ENCODE peak calls at places on chromosomes 7 and 10, in nine cellular contexts. R, F, G, S, Z, U, O, E and N are unnamed samples.

GRCh38 chr10:84173543-84173942 is at the start of gene GPR15LG:
- DNase-seq in R (no peak), F (no peak), G (no peak), S (no peak), Z (no peak), U (peak; percentile 86), O (no peak), E (no peak), N (no peak)

GRCh38 chr7:99997545-99998137 is 17.8 kb upstream of the ZKSCAN1 start:
- DNase-seq in R (no peak), F (peak; percentile 38), G (peak; percentile 78), S (peak; percentile 46), Z (no peak), U (peak; percentile 57), O (peak; percentile 22), E (peak; percentile 19), N (peak; percentile 80)

GRCh38 chr10:78203915-78204818 is 170.5 kb downstream of the RPS24 start:
- DNase-seq in R (no peak), F (peak; percentile 73), G (no peak), S (no peak), Z (no peak), U (no peak), O (no peak), E (peak; percentile 33), N (no peak)

GRCh38 chr7:5774136-5774535 is 7.3 kb downstream of the RNF216 start:
- DNase-seq in R (no peak), F (no peak), G (peak; percentile 5), S (no peak), Z (no peak), U (no peak), O (no peak), E (no peak), N (no peak)

GRCh38 chr7:27191081-27191715 is 6.2 kb upstream of the HOXA11 start:
- DNase-seq in R (no peak), F (no peak), G (no peak), S (no peak), Z (no peak), U (peak; percentile 47), O (no peak), E (no peak), N (peak; percentile 11)

GRCh38 chr10:93541402-93542357 is 24.8 kb upstream of the FFAR4 start:
- DNase-seq in R (no peak), F (peak; percentile 62), G (peak; percentile 67), S (peak; percentile 51), Z (no peak), U (peak; percentile 75), O (peak; percentile 53), E (peak; percentile 45), N (no peak)

GRCh38 chr10:48927198-48927597 is 12.4 kb downstream of the LRRC18 start:
- DNase-seq in R (no peak), F (no peak), G (no peak), S (no peak), Z (no peak), U (no peak), O (no peak), E (no peak), N (no peak)

GRCh38 chr10:48291190-48291589 is 15.3 kb upstream of the MAPK8 start:
- DNase-seq in R (no peak), F (no peak), G (no peak), S (no peak), Z (no peak), U (no peak), O (no peak), E (peak; percentile 25), N (no peak)

GRCh38 chr7:42017356-42017986 is 219.5 kb downstream of the GLI3 start:
- DNase-seq in R (no peak), F (no peak), G (no peak), S (no peak), Z (no peak), U (no peak), O (no peak), E (no peak), N (no peak)

GRCh38 chr7:47497367-47498096 is 84.4 kb downstream of the TNS3 start:
- DNase-seq in R (no peak), F (no peak), G (no peak), S (peak; percentile 35), Z (peak; percentile 52), U (no peak), O (no peak), E (no peak), N (no peak)

GRCh38 chr7:50685445-50686070 is 97.1 kb downstream of the GRB10 start:
- DNase-seq in R (no peak), F (no peak), G (no peak), S (no peak), Z (no peak), U (no peak), O (no peak), E (no peak), N (no peak)

GRCh38 chr7:2864204-2864985 is 20.3 kb upstream of the GNA12 start:
- DNase-seq in R (no peak), F (no peak), G (no peak), S (peak; percentile 34), Z (no peak), U (no peak), O (no peak), E (no peak), N (no peak)

GRCh38 chr7:131546126-131546525 is 10.3 kb downstream of the PODXL start:
- DNase-seq in R (no peak), F (no peak), G (peak; percentile 60), S (no peak), Z (no peak), U (peak; percentile 38), O (no peak), E (peak; percentile 60), N (no peak)

GRCh38 chr7:143305423-143306070 is 10.4 kb upstream of the CLCN1 start:
- DNase-seq in R (no peak), F (peak; percentile 66), G (no peak), S (peak; percentile 54), Z (no peak), U (peak; percentile 90), O (peak; percentile 57), E (peak; percentile 80), N (peak; percentile 39)

GRCh38 chr7:68461430-68461829 is 1136.8 kb upstream of the AUTS2 start:
- DNase-seq in R (no peak), F (peak; percentile 19), G (no peak), S (no peak), Z (no peak), U (no peak), O (no peak), E (no peak), N (no peak)

GRCh38 chr7:144736880-144737493 is 98.9 kb downstream of the TPK1 start:
- DNase-seq in R (no peak), F (no peak), G (no peak), S (no peak), Z (no peak), U (no peak), O (no peak), E (no peak), N (no peak)

GRCh38 chr7:144738708-144739314 is 97.0 kb downstream of the TPK1 start:
- DNase-seq in R (no peak), F (peak; percentile 54), G (no peak), S (peak; percentile 43), Z (no peak), U (no peak), O (peak; percentile 46), E (peak; percentile 5), N (no peak)
- TF ChIP-seq CTCF in R (peak; percentile 49), F (peak; percentile 74), G (peak; percentile 54), S (peak; percentile 59), Z (peak; percentile 70), U (peak; percentile 43), O (peak; percentile 78), E (peak; percentile 32), N (peak; percentile 77)

DNA sequence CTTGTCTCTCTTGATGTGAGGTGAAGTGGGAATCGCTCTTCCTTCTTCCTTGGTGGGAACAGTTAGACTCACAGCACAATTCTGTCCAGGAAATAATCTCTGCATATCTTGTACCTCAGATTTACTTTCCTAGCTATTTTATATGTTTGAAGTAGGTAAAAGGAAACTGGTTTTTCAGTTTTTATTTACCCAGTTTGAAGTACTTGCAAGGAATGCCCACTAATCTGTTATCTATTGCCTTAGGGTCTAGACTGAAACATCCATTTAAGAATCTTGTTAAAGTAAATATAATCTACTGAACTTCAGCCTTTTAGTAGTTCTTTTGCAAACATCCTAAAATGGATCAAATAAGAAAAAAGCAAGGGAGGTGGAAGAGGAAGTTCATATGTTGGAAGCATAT is 229.8 kb downstream of the KCND2 start:
- DNase-seq in R (no peak), F (no peak), G (no peak), S (no peak), Z (no peak), U (no peak), O (no peak), E (no peak), N (no peak)
- TF ChIP-seq CTCF in R (no peak), F (no peak), G (no peak), S (no peak), Z (no peak), U (no peak), O (no peak), E (no peak), N (no peak)

DNA sequence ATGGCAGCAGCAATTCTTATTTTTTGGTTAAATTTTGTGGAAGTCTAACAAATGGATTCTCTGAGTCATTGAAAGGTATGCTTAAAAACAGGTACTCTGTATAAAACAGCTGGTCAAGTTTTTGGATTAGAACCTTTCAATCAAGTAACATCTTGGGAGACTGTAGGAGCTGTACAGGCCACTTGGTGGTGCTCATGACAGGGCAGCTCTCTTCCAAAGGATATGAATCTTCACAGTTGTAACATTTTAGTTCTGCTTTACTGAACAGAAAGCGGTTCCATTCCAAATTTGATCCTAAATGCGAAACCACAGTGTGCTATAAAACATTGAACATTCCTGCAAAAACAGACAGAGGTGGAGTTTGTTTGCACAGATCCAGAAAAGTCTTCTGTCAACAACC is 44.5 kb upstream of the AGR3 start:
- DNase-seq in R (no peak), F (peak; percentile 75), G (no peak), S (peak; percentile 68), Z (no peak), U (peak; percentile 60), O (peak; percentile 69), E (peak; percentile 57), N (no peak)
- TF ChIP-seq CTCF in R (peak; percentile 81), F (peak; percentile 78), G (peak; percentile 26), S (peak; percentile 75), Z (peak; percentile 45), U (peak; percentile 77), O (peak; percentile 89), E (peak; percentile 72), N (no peak)

GRCh38 chr10:118107040-118107439 is 60.3 kb upstream of the RAB11FIP2 start:
- DNase-seq in R (no peak), F (no peak), G (no peak), S (no peak), Z (no peak), U (no peak), O (peak; percentile 19), E (no peak), N (no peak)

GRCh38 chr10:118108194-118109026 is 61.7 kb upstream of the RAB11FIP2 start:
- DNase-seq in R (no peak), F (no peak), G (no peak), S (peak; percentile 7), Z (no peak), U (no peak), O (peak; percentile 13), E (no peak), N (no peak)

GRCh38 chr10:118102116-118102515 is 55.4 kb upstream of the RAB11FIP2 start:
- DNase-seq in R (no peak), F (no peak), G (no peak), S (no peak), Z (no peak), U (no peak), O (no peak), E (no peak), N (no peak)

GRCh38 chr10:118107541-118107940 is 60.8 kb upstream of the RAB11FIP2 start:
- DNase-seq in R (no peak), F (no peak), G (no peak), S (no peak), Z (no peak), U (no peak), O (no peak), E (no peak), N (no peak)

GRCh38 chr10:118106426-118106825 is 59.7 kb upstream of the RAB11FIP2 start:
- DNase-seq in R (no peak), F (peak; percentile 61), G (no peak), S (peak; percentile 31), Z (no peak), U (peak; percentile 18), O (peak; percentile 41), E (peak; percentile 15), N (no peak)
- TF ChIP-seq CTCF in R (peak; percentile 56), F (peak; percentile 47), G (no peak), S (peak; percentile 36), Z (peak; percentile 59), U (no peak), O (peak; percentile 47), E (no peak), N (no peak)